ENCODE peak calls at places on chromosomes 11 and 22, in ten cellular contexts. P, L, H, N, C, S, F, D, M and U are unnamed samples.

GRCh38 chr11:11211186-11211585 is 141.9 kb downstream of the CSNK2A3 start:
- DNase-seq in C (no peak), F (peak; percentile 39), S (no peak), H (no peak), L (no peak), M (no peak), N (no peak), D (no peak), P (no peak), U (no peak)

GRCh38 chr11:120199613-120200012 is 11.2 kb upstream of the OAF start:
- DNase-seq in S (no peak), P (no peak), N (no peak), C (no peak), H (no peak), M (no peak), L (no peak), D (no peak), F (no peak), U (no peak)

GRCh38 chr22:47299211-47299878 is 536.9 kb downstream of the TBC1D22A start:
- DNase-seq in S (no peak), L (no peak), M (no peak), D (no peak), N (no peak), H (no peak), F (no peak), P (no peak), C (no peak), U (peak; percentile 28)

GRCh38 chr11:61151545-61152252 is 9.5 kb downstream of the VPS37C start:
- DNase-seq in M (no peak), F (no peak), N (no peak), D (no peak), S (no peak), L (no peak), P (no peak), C (no peak), H (no peak), U (no peak)

GRCh38 chr11:103016031-103016430 is 60.5 kb upstream of the MMP13 start:
- DNase-seq in F (no peak), L (peak; percentile 22), S (no peak), H (no peak), C (no peak), P (no peak), N (no peak), D (peak; percentile 20), M (no peak), U (no peak)

GRCh38 chr11:8408151-8408930 is 144.7 kb upstream of the LMO1 start:
- DNase-seq in H (no peak), C (no peak), F (no peak), N (no peak), S (no peak), L (no peak), M (no peak), D (no peak), P (no peak), U (no peak)

GRCh38 chr11:133172349-133172748 is 360.0 kb downstream of the OPCML start:
- DNase-seq in N (no peak), P (no peak), F (no peak), L (no peak), H (no peak), M (no peak), S (no peak), D (no peak), C (no peak), U (no peak)

GRCh38 chr11:107824668-107825369 is 33.8 kb downstream of the SLC35F2 start:
- DNase-seq in F (no peak), N (no peak), H (no peak), S (no peak), M (no peak), C (no peak), L (peak; percentile 73), P (no peak), D (no peak), U (no peak)

GRCh38 chr11:8178297-8178696 is 9.5 kb upstream of the RIC3 start:
- DNase-seq in S (no peak), C (no peak), P (no peak), H (no peak), M (no peak), F (no peak), N (no peak), L (no peak), D (no peak), U (no peak)

GRCh38 chr22:39716534-39716933 is 146.0 kb downstream of the CACNA1I start:
- DNase-seq in H (no peak), N (no peak), F (no peak), L (no peak), D (no peak), C (no peak), M (no peak), S (no peak), P (no peak), U (no peak)

GRCh38 chr22:50315289-50316113 is 8.1 kb upstream of the PLXNB2 start:
- DNase-seq in H (no peak), L (no peak), C (no peak), M (no peak), S (no peak), N (no peak), D (no peak), P (no peak), F (no peak), U (no peak)

GRCh38 chr11:2275334-2276279 is 5.2 kb upstream of the ASCL2 start:
- DNase-seq in S (no peak), L (no peak), P (no peak), F (no peak), C (no peak), M (no peak), N (no peak), H (no peak), D (no peak), U (peak; percentile 18)

GRCh38 chr22:21865041-21865440 is 2.4 kb downstream of the MAPK1 start:
- DNase-seq in M (no peak), N (peak; percentile 85), F (no peak), C (no peak), S (no peak), P (no peak), L (peak; percentile 88), D (peak; percentile 89), H (no peak), U (no peak)

GRCh38 chr11:6438979-6439571 is 1.7 kb downstream of the HPX start:
- DNase-seq in S (peak; percentile 68), F (peak; percentile 16), N (peak; percentile 75), L (peak; percentile 38), C (no peak), D (peak; percentile 62), M (no peak), P (peak; percentile 57), H (peak; percentile 7), U (no peak)

GRCh38 chr22:41899992-41900651 is 14.8 kb downstream of the SHISA8 start:
- DNase-seq in F (no peak), H (no peak), C (no peak), L (no peak), S (no peak), P (no peak), D (no peak), N (no peak), M (no peak), U (no peak)

GRCh38 chr11:3128356-3129180 is 36.5 kb downstream of the OSBPL5 start:
- DNase-seq in M (no peak), S (no peak), N (no peak), C (no peak), P (no peak), D (no peak), F (no peak), H (no peak), L (no peak), U (no peak)

GRCh38 chr11:47864910-47865309 is 16.8 kb upstream of the NUP160 start:
- DNase-seq in L (no peak), N (no peak), H (no peak), F (no peak), C (no peak), S (no peak), P (no peak), D (peak; percentile 30), M (no peak), U (no peak)

GRCh38 chr22:19615001-19615461 is 90.8 kb upstream of the CLDN5 start:
- DNase-seq in L (no peak), H (no peak), D (no peak), C (no peak), S (no peak), F (no peak), M (no peak), P (no peak), N (no peak), U (no peak)

GRCh38 chr11:9461760-9462134 is 935 bp downstream of the ZNF143 start:
- DNase-seq in L (peak; percentile 49), F (peak; percentile 15), H (no peak), N (peak; percentile 26), M (peak; percentile 26), C (peak; percentile 12), S (no peak), D (peak; percentile 39), P (peak; percentile 57), U (no peak)

GRCh38 chr11:85810871-85811611 is at the start of gene SYTL2:
- DNase-seq in N (peak; percentile 31), P (peak; percentile 80), C (peak; percentile 57), S (peak; percentile 71), F (peak; percentile 9), H (peak; percentile 64), L (peak; percentile 61), M (peak; percentile 78), D (peak; percentile 82), U (peak; percentile 78)

GRCh38 chr11:121488641-121489040 is 35.9 kb upstream of the SORL1-AS1 start:
- DNase-seq in S (no peak), L (no peak), F (no peak), M (no peak), N (no peak), D (no peak), H (no peak), C (no peak), P (no peak), U (no peak)

GRCh38 chr11:72924568-72925190 is 110.5 kb downstream of the ATG16L2 start:
- DNase-seq in D (peak; percentile 68), N (peak; percentile 78), M (no peak), F (peak; percentile 34), S (no peak), L (peak; percentile 33), P (peak; percentile 65), C (no peak), H (no peak), U (peak; percentile 41)

GRCh38 chr22:38874529-38875222 is 2.7 kb upstream of the CBX6 start:
- DNase-seq in S (no peak), N (no peak), M (no peak), F (no peak), C (no peak), H (no peak), P (no peak), D (no peak), L (no peak), U (peak; percentile 5)

GRCh38 chr11:119803139-119803538 is 74.1 kb upstream of the NECTIN1 start:
- DNase-seq in D (no peak), C (no peak), P (no peak), M (no peak), N (no peak), F (no peak), H (no peak), L (no peak), S (peak; percentile 23), U (no peak)

GRCh38 chr22:48902001-48902869 is 925.4 kb downstream of the BRD1 start:
- DNase-seq in H (no peak), P (no peak), N (no peak), S (no peak), L (no peak), F (no peak), D (no peak), M (no peak), C (no peak), U (no peak)

GRCh38 chr11:45108070-45109064 is 38.1 kb upstream of the PRDM11 start:
- DNase-seq in L (no peak), P (no peak), F (no peak), H (no peak), N (no peak), C (no peak), M (no peak), D (peak; percentile 34), S (no peak), U (no peak)

GRCh38 chr22:36911887-36912661 is 1.4 kb upstream of the CSF2RB start:
- DNase-seq in S (no peak), N (peak; percentile 9), P (no peak), H (no peak), F (no peak), D (peak; percentile 34), L (peak; percentile 30), C (no peak), M (no peak), U (no peak)

GRCh38 chr11:120336641-120337132 is 474 bp downstream of the ARHGEF12 start:
- DNase-seq in N (peak; percentile 49), C (peak; percentile 78), P (peak; percentile 8), F (no peak), L (peak; percentile 30), H (no peak), D (no peak), M (no peak), S (peak; percentile 60), U (no peak)